ENCODE peak calls at places on chromosome 12, in four cellular contexts. W, G, A and R are unnamed samples.

GRCh38 chr12:47995976-47996375 is 8.3 kb downstream of the COL2A1 start:
- DNase-seq in G (no peak), A (no peak), W (no peak), R (no peak)

GRCh38 chr12:54240971-54241588 is 38.8 kb downstream of the CBX5 start:
- DNase-seq in W (no peak), A (no peak), G (no peak), R (no peak)

GRCh38 chr12:108597559-108598471 is at the start of gene TMEM119:
- DNase-seq in W (no peak), G (no peak), A (no peak), R (no peak)

GRCh38 chr12:163406-163986 is 50.5 kb downstream of the SLC6A12 start:
- DNase-seq in A (no peak), W (no peak), G (no peak), R (no peak)

GRCh38 chr12:131264625-131265024 is 310.9 kb downstream of the ADGRD1 start:
- DNase-seq in W (no peak), G (no peak), A (no peak), R (no peak)

GRCh38 chr12:78568326-78569020 is 296.1 kb upstream of the SYT1 start:
- DNase-seq in W (no peak), A (no peak), G (no peak), R (no peak)

GRCh38 chr12:50314629-50315312 is 31.5 kb upstream of the LIMA1 start:
- DNase-seq in W (no peak), A (no peak), G (no peak), R (peak)

GRCh38 chr12:78002878-78003277 is 172.2 kb downstream of the NAV3 start:
- DNase-seq in A (no peak), G (no peak), W (no peak), R (no peak)

GRCh38 chr12:114625294-114625851 is 58.6 kb downstream of the TBX3 start:
- DNase-seq in A (peak), G (no peak), W (peak), R (peak)

GRCh38 chr12:113453330-113453729 is 18.3 kb downstream of the LHX5 start:
- DNase-seq in W (no peak), A (no peak), G (no peak), R (no peak)

GRCh38 chr12:116784238-116784612 is 46.1 kb downstream of the RNFT2 start:
- DNase-seq in A (no peak), G (no peak), W (no peak), R (no peak)

GRCh38 chr12:115598827-115599226 is 678.7 kb downstream of the MED13L start:
- DNase-seq in G (no peak), W (no peak), A (no peak), R (no peak)

GRCh38 chr12:22289250-22289649 is 45.3 kb downstream of the ST8SIA1 start:
- DNase-seq in G (no peak), W (no peak), A (no peak), R (no peak)

GRCh38 chr12:78146365-78146772 is 315.7 kb downstream of the NAV3 start:
- DNase-seq in W (no peak), G (no peak), A (peak), R (no peak)

GRCh38 chr12:100926669-100927248 is 132.2 kb downstream of the ANO4 start:
- DNase-seq in G (no peak), W (no peak), A (no peak), R (no peak)

GRCh38 chr12:22627351-22627750 is 2.4 kb downstream of the ETNK1 start:
- DNase-seq in G (no peak), A (no peak), W (no peak), R (no peak)

GRCh38 chr12:121468451-121468850 is 68.5 kb downstream of the RNF34 start:
- DNase-seq in A (no peak), G (no peak), W (no peak), R (no peak)

GRCh38 chr12:125455556-125455955 is 390.3 kb downstream of the AACS start:
- DNase-seq in G (no peak), A (no peak), W (no peak), R (no peak)

GRCh38 chr12:51127050-51127729 is 43.8 kb upstream of the CSRNP2 start:
- DNase-seq in W (no peak), A (no peak), G (no peak), R (no peak)

GRCh38 chr12:52058631-52059324 is 7.5 kb downstream of the NR4A1 start:
- DNase-seq in A (no peak), W (no peak), G (no peak), R (no peak)

GRCh38 chr12:68455676-68456345 is 123.6 kb upstream of the MDM1 start:
- DNase-seq in G (peak), A (no peak), W (peak), R (no peak)

GRCh38 chr12:114657597-114657920 is 26.4 kb downstream of the TBX3 start:
- DNase-seq in G (no peak), A (no peak), W (no peak), R (no peak)

GRCh38 chr12:76644950-76645349 is 85.4 kb upstream of the OSBPL8 start:
- DNase-seq in W (no peak), A (no peak), G (no peak), R (no peak)

GRCh38 chr12:105418232-105418631 is 87.7 kb downstream of the C12orf75 start:
- DNase-seq in A (no peak), W (no peak), G (no peak), R (peak)

GRCh38 chr12:50514526-50515276 is 9.9 kb downstream of the DIP2B start:
- DNase-seq in G (no peak), A (no peak), W (no peak), R (no peak)

GRCh38 chr12:90253142-90253541 is 544.5 kb upstream of the ATP2B1 start:
- DNase-seq in W (no peak), A (no peak), G (no peak), R (no peak)

GRCh38 chr12:119229837-119230236 is 51.1 kb downstream of the HSPB8 start:
- DNase-seq in A (no peak), G (no peak), W (no peak), R (no peak)

GRCh38 chr12:76480800-76481199 is 78.8 kb downstream of the OSBPL8 start:
- DNase-seq in G (no peak), A (no peak), W (no peak), R (no peak)

GRCh38 chr12:41981758-41982157 is 162.9 kb downstream of the GXYLT1 start:
- DNase-seq in A (no peak), W (no peak), G (no peak), R (no peak)